ENCODE peak calls at places on chromosomes 16 and 17, in four cellular contexts. F, D, B and Q are unnamed samples.

GRCh38 chr16:11672206-11673090 is 4.2 kb downstream of the SNN start:
- DNase-seq in F (no peak), B (no peak), D (no peak), Q (no peak)

GRCh38 chr16:50740747-50741146 is 1.1 kb upstream of the CYLD start:
- DNase-seq in D (no peak), F (no peak), B (no peak), Q (no peak)

GRCh38 chr17:61750656-61751055 is 112.7 kb downstream of the BRIP1 start:
- DNase-seq in D (no peak), B (no peak), F (no peak), Q (no peak)

GRCh38 chr16:70579648-70580630 is 56.3 kb downstream of the SF3B3 start:
- DNase-seq in F (no peak), D (no peak), B (peak), Q (peak)

GRCh38 chr17:40178021-40178601 is 841 bp downstream of the RAPGEFL1 start:
- DNase-seq in D (no peak), B (no peak), F (no peak), Q (no peak)

GRCh38 chr17:1762906-1763829 is 1.3 kb downstream of the SERPINF1 start:
- DNase-seq in B (peak), D (peak), F (no peak), Q (peak)

GRCh38 chr16:83338941-83339340 is 468.8 kb upstream of the HSBP1 start:
- DNase-seq in F (no peak), D (peak), B (no peak), Q (no peak)

GRCh38 chr17:74126179-74126900 is 77.1 kb upstream of the RPL38 start:
- DNase-seq in F (no peak), B (no peak), D (no peak), Q (no peak)

GRCh38 chr16:49587051-49587450 is 213.4 kb downstream of the C16orf78 start:
- DNase-seq in F (no peak), B (no peak), D (no peak), Q (no peak)

GRCh38 chr17:2063306-2064146 is 8.6 kb downstream of the HIC1 start:
- DNase-seq in B (no peak), F (no peak), D (peak), Q (no peak)

GRCh38 chr16:75254359-75254837 is 3.0 kb upstream of the BCAR1 start:
- DNase-seq in B (no peak), F (no peak), D (no peak), Q (no peak)

GRCh38 chr17:83180996-83181481 is 101.6 kb downstream of the METRNL start:
- DNase-seq in D (no peak), F (no peak), B (no peak), Q (no peak)

GRCh38 chr17:80997471-80998387 is 6.1 kb downstream of the CHMP6 start:
- DNase-seq in D (peak), F (no peak), B (no peak), Q (no peak)

GRCh38 chr17:10126554-10127493 is 71.6 kb downstream of the GAS7 start:
- DNase-seq in D (peak), F (no peak), B (no peak), Q (peak)

GRCh38 chr17:66955821-66956220 is 8.7 kb upstream of the CACNG4 start:
- DNase-seq in F (no peak), D (no peak), B (no peak), Q (no peak)

GRCh38 chr17:28641579-28641978 is 3.4 kb downstream of the BLTP2 start:
- DNase-seq in B (no peak), D (no peak), F (no peak), Q (no peak)

GRCh38 chr16:58652741-58653140 is 23.1 kb upstream of the CNOT1 start:
- DNase-seq in F (no peak), B (no peak), D (no peak), Q (peak)

GRCh38 chr16:68790130-68790761 is 53.1 kb upstream of the TANGO6 start:
- DNase-seq in F (no peak), B (no peak), D (peak), Q (no peak)

GRCh38 chr17:40095944-40096791 is 4.2 kb downstream of the NR1D1 start:
- DNase-seq in B (no peak), F (no peak), D (no peak), Q (no peak)

GRCh38 chr17:76481091-76481655 is 13.8 kb downstream of the AANAT start:
- DNase-seq in D (no peak), F (no peak), B (no peak), Q (peak)

GRCh38 chr16:84509032-84509950 is 4.8 kb upstream of the MEAK7 start:
- DNase-seq in D (no peak), F (no peak), B (no peak), Q (no peak)

GRCh38 chr17:12683299-12683698 is 17.6 kb downstream of the MYOCD start:
- DNase-seq in D (no peak), B (peak), F (no peak), Q (no peak)

GRCh38 chr17:17792143-17792550 is 44.6 kb downstream of the SREBF1 start:
- DNase-seq in B (no peak), D (no peak), F (no peak), Q (no peak)

GRCh38 chr17:57970706-57971105 is 15.5 kb upstream of the CUEDC1 start:
- DNase-seq in B (no peak), F (no peak), D (peak), Q (no peak)

GRCh38 chr17:43578699-43579569 is 32.8 kb upstream of the ETV4 start:
- DNase-seq in F (no peak), B (no peak), D (peak), Q (no peak)

GRCh38 chr17:74203439-74204240 is at the start of gene RPL38:
- DNase-seq in F (peak), D (peak), B (peak), Q (peak)

GRCh38 chr17:8041249-8041928 is 2.5 kb downstream of the ALOX15B start:
- DNase-seq in D (peak), F (peak), B (no peak), Q (peak)